ENCODE peak calls at places on chromosomes 5 and 9, in seven cellular contexts. D, K, I, C, U, P and Z are unnamed samples.

GRCh38 chr5:154795235-154795596 is 40.0 kb downstream of the LARP1 start:
- DNase-seq in D (no peak), K (no peak), I (no peak), C (no peak), U (peak), P (no peak), Z (no peak)

GRCh38 chr5:43729846-43730478 is 127.0 kb downstream of the NNT start:
- DNase-seq in D (no peak), K (peak), I (no peak), C (no peak), U (peak), P (no peak), Z (no peak)

GRCh38 chr9:99607852-99608448 is 213.7 kb upstream of the NR4A3 start:
- DNase-seq in D (no peak), K (no peak), I (no peak), C (no peak), U (no peak), P (no peak), Z (no peak)

GRCh38 chr9:109117856-109118801 is 1.6 kb downstream of the TMEM245 start:
- DNase-seq in D (peak), K (peak), I (no peak), C (peak), U (peak), P (peak), Z (no peak)

GRCh38 chr9:124495105-124496074 is 11.8 kb downstream of the NR5A1 start:
- DNase-seq in D (no peak), K (no peak), I (no peak), C (no peak), U (no peak), P (no peak), Z (peak)

GRCh38 chr5:105931782-105932489 is 1738.8 kb downstream of the EFNA5 start:
- DNase-seq in D (no peak), K (no peak), I (no peak), C (no peak), U (peak), P (no peak), Z (no peak)

GRCh38 chr5:82793808-82794419 is 283.3 kb downstream of the TMEM167A start:
- DNase-seq in D (peak), K (no peak), I (no peak), C (peak), U (peak), P (no peak), Z (no peak)

GRCh38 chr9:128921881-128922763 is 1.3 kb downstream of the PHYHD1 start:
- DNase-seq in D (peak), K (no peak), I (peak), C (no peak), U (peak), P (peak), Z (no peak)

GRCh38 chr9:70448904-70449303 is 34.4 kb upstream of the KLF9 start:
- DNase-seq in D (no peak), K (no peak), I (no peak), C (no peak), U (no peak), P (no peak), Z (no peak)
- H3K27ac ChIP-seq in D (no peak), K (no peak), I (no peak), C (no peak), U (no peak), P (no peak), Z (no peak)

DNA sequence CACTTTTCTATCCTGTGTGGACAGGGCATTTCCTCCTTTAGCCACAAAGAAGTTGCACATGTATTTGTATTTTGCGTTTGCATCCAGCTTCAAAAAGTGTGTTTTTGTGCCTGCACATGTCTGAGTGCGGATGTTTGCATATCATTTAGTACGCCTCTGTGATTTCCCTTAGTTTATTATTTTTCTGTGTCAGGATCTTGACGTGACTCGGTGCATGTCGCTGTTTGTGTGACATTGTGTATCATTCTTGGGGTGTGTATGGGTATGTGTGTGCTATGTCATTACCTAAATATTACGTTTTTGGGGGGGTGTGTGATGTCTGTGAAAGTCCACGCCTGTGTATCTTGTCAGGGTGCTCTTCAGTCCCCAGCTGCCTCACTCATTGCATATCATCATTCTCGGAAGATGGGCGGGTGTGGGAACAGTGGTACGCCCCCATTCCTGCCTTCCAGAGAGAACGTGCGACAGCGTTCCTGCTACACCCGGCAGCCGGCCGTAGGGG is 416 bp upstream of the PAIP2 start:
- DNase-seq in D (no peak), K (no peak), I (no peak), C (no peak), U (no peak), P (no peak), Z (no peak)
- H3K27ac ChIP-seq in D (peak), K (peak), I (peak), C (peak), U (peak), P (peak), Z (peak)

DNA sequence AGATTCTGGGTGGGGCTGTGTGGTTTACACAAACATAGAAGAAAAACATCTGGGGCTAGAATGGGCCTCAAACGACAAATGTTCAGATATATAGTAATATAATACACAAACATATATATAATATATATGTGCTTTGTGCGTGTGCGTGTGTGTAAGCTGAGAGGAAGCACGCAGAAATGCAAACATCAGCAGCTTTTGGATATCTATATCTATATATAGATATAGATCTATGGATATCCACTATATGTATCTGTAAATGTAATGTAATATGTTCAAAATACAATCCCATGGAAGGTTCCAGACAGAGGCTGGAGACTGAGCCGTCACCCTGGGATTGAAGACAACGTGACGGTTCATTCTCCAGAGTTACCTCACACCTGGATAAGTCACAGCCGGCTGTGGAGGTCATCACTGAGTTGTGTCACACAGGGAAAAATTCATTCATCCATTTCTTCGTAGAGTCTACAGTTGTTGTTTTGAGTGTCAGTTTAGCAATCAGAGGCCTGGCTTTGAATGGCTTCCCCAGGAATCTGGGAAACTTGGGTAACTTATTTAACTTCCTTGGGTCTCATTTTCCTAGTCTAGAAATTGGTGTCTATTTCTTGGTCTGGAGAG is 123.0 kb upstream of the CPEB4 start:
- DNase-seq in D (no peak), K (no peak), I (no peak), C (no peak), U (no peak), P (no peak), Z (no peak)
- H3K27ac ChIP-seq in D (no peak), K (peak), I (peak), C (peak), U (no peak), P (peak), Z (no peak)

GRCh38 chr5:143251946-143252345 is 151.5 kb downstream of the NR3C1 start:
- DNase-seq in D (no peak), K (no peak), I (no peak), C (no peak), U (no peak), P (no peak), Z (no peak)
- H3K27ac ChIP-seq in D (no peak), K (no peak), I (no peak), C (peak), U (no peak), P (no peak), Z (no peak)

DNA sequence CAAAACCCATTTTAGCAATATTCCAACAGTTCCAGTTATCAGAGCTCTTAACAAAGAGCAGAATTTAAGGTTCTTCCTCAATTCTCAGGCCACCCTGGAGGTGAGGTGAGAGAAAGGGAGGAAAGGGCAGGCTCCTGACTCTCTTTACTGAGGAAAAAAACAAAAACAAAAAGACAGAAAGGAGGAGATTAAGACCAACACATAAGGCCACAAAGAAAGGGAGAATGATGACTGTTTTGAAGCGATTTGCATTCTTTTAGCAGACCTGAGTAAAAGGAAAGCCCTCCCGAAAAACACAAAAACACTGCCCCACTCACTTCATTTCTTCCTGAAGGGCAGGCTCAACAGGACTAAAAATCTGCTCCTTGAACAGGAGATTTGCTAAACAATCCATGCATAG is 300.5 kb downstream of the ARL15 start:
- DNase-seq in D (no peak), K (no peak), I (no peak), C (no peak), U (no peak), P (no peak), Z (no peak)
- H3K27ac ChIP-seq in D (no peak), K (no peak), I (no peak), C (peak), U (no peak), P (no peak), Z (no peak)

GRCh38 chr5:148884339-148885020 is 58.1 kb downstream of the ADRB2 start:
- DNase-seq in D (no peak), K (no peak), I (no peak), C (no peak), U (peak), P (no peak), Z (no peak)
- H3K27ac ChIP-seq in D (no peak), K (no peak), I (no peak), C (no peak), U (no peak), P (no peak), Z (no peak)